ENCODE peak calls at places on chromosome 11, in ten cellular contexts. W is neural crest cell, Q is spleen, J is A549, C is fibroblast of mammary gland, Z is endothelial cell, H is WTC11, R is astrocyte of the spinal cord, L is GM12865, N is AG10803. B is an unnamed sample.
A peak's percentile ranks its signal among the peaks of the same experiment; 100 is the strongest.

GRCh38 chr11:77633856-77634425 is 3.7 kb downstream of the CLNS1A start:
- DNase-seq in W (no peak), Q (no peak), J (no peak), C (no peak), Z (no peak), H (no peak), R (no peak), L (no peak), N (peak; percentile 46), B (no peak)

GRCh38 chr11:33158596-33158995 is 2.7 kb downstream of the CSTF3 start:
- DNase-seq in W (no peak), Q (no peak), J (no peak), C (no peak), Z (no peak), H (no peak), R (no peak), L (no peak), N (no peak), B (no peak)

GRCh38 chr11:108788565-108789199 is 123.8 kb downstream of the DDX10 start:
- DNase-seq in W (no peak), Q (no peak), J (peak; percentile 31), C (peak; percentile 63), Z (peak; percentile 11), H (peak; percentile 24), R (peak; percentile 50), L (peak; percentile 38), N (peak; percentile 53), B (no peak)

GRCh38 chr11:6022954-6023353 is 7.6 kb downstream of the OR56A1 start:
- DNase-seq in W (no peak), Q (no peak), J (peak; percentile 57), C (peak; percentile 50), Z (peak; percentile 36), H (no peak), R (peak; percentile 19), L (peak; percentile 49), N (peak; percentile 50), B (no peak)

GRCh38 chr11:60165946-60166345 is 16.9 kb downstream of the MS4A6A start:
- DNase-seq in W (no peak), Q (no peak), J (no peak), C (no peak), Z (no peak), H (no peak), R (no peak), L (no peak), N (no peak), B (no peak)

GRCh38 chr11:390175-390574 is 3.8 kb upstream of the PKP3 start:
- DNase-seq in W (no peak), Q (no peak), J (no peak), C (no peak), Z (no peak), H (peak; percentile 80), R (no peak), L (no peak), N (no peak), B (no peak)

GRCh38 chr11:69996451-69996850 is 81.7 kb upstream of the ANO1 start:
- DNase-seq in W (no peak), Q (no peak), J (no peak), C (no peak), Z (no peak), H (no peak), R (no peak), L (no peak), N (no peak), B (no peak)

GRCh38 chr11:8354622-8355417 is 91.1 kb upstream of the LMO1 start:
- DNase-seq in W (no peak), Q (peak; percentile 76), J (peak; percentile 19), C (no peak), Z (no peak), H (no peak), R (no peak), L (peak; percentile 19), N (no peak), B (no peak)

GRCh38 chr11:6568191-6568918 is 35.1 kb downstream of the RRP8 start:
- DNase-seq in W (peak; percentile 1), Q (no peak), J (peak; percentile 24), C (peak; percentile 71), Z (no peak), H (peak; percentile 61), R (peak; percentile 73), L (no peak), N (peak; percentile 57), B (no peak)

GRCh38 chr11:99925968-99926367 is 761.1 kb upstream of the ARHGAP42 start:
- DNase-seq in W (no peak), Q (no peak), J (no peak), C (no peak), Z (no peak), H (no peak), R (no peak), L (no peak), N (no peak), B (no peak)

GRCh38 chr11:2885676-2886081 is at the start of gene CDKN1C:
- DNase-seq in W (peak; percentile 86), Q (peak; percentile 95), J (peak; percentile 71), C (peak; percentile 44), Z (peak; percentile 85), H (peak; percentile 83), R (peak; percentile 86), L (peak; percentile 76), N (peak; percentile 62), B (peak; percentile 79)

GRCh38 chr11:2884424-2884815 is 1.2 kb downstream of the CDKN1C start:
- DNase-seq in W (no peak), Q (peak; percentile 84), J (no peak), C (no peak), Z (peak; percentile 53), H (no peak), R (peak; percentile 29), L (no peak), N (peak; percentile 23), B (no peak)

GRCh38 chr11:2883717-2884423 is 1.7 kb downstream of the CDKN1C start:
- DNase-seq in W (no peak), Q (no peak), J (no peak), C (no peak), Z (peak; percentile 47), H (no peak), R (peak; percentile 23), L (no peak), N (no peak), B (no peak)

GRCh38 chr11:2886191-2886894 is 768 bp upstream of the CDKN1C start:
- DNase-seq in W (peak; percentile 63), Q (peak; percentile 91), J (no peak), C (peak; percentile 13), Z (peak; percentile 67), H (peak; percentile 62), R (peak; percentile 17), L (no peak), N (no peak), B (peak; percentile 13)

DNA sequence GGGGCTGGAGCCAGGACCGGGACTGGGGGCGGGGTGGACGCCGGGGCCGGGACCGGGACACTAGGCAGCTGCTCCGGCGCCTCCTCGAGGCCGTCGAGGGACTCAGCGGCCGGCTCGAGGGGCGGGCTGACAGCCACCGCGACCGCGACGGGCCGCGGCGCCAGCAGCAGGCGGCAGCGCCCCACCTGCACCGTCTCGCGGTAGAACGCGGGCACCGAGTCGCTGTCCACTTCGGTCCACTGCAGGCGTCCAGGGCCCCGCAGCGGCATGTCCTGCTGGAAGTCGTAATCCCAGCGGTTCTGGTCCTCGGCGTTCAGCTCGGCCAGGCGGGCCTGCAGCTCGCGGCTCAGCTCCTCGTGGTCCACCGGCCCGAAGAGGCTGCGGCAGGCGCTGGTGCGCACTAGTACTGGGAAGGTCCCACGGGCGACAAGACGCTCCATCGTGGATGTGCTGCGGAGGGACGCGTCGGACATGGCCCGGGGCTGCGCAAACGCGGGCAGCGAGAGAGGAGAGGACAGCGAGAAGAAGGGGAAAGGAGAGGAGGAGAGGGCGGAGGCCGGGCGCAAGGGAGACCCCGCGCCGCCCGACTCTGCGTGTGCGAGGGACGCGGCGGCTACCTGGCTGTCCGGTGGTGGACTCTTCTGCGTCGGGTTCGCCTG is 429 bp downstream of the CDKN1C start:
- DNase-seq in W (peak; percentile 44), Q (peak; percentile 91), J (peak; percentile 64), C (peak; percentile 16), Z (peak; percentile 69), H (peak; percentile 66), R (peak; percentile 42), L (no peak), N (peak; percentile 49), B (peak; percentile 14)
- TF ChIP-seq CTCF in W (peak; percentile 42), Q (peak; percentile 39), J (peak; percentile 28), C (no peak), Z (no peak), H (no peak), R (peak; percentile 32), L (peak; percentile 19), N (peak; percentile 17), B (peak; percentile 22)

DNA sequence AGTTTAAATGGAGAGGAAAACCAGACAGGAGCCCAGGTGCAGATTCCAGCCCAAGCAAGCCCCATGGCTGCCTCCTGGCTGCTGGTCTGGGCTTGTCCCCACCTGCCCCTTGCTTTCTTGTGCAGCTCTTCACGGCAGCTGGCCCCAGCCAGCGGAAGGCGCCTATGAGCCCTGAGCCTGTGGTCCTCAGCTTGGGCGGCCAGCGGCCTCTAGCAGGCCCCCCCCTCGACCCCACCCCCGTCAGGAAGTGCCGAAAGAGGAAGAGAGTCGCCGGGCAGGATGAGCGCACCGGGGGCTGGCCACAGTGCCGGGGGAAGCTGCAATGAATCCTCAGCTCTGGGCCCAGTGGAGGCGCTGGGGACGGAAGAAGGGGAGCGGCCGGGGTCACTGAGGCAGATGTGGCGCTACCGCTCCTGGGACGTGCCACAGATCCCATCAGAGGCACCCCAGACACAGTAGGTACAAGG is 2.1 kb upstream of the DGKZ start:
- DNase-seq in W (no peak), Q (peak; percentile 93), J (no peak), C (no peak), Z (peak; percentile 61), H (peak; percentile 55), R (no peak), L (peak; percentile 76), N (no peak), B (no peak)
- TF ChIP-seq CTCF in W (no peak), Q (no peak), J (no peak), C (no peak), Z (no peak), H (no peak), R (no peak), L (no peak), N (no peak), B (no peak)

DNA sequence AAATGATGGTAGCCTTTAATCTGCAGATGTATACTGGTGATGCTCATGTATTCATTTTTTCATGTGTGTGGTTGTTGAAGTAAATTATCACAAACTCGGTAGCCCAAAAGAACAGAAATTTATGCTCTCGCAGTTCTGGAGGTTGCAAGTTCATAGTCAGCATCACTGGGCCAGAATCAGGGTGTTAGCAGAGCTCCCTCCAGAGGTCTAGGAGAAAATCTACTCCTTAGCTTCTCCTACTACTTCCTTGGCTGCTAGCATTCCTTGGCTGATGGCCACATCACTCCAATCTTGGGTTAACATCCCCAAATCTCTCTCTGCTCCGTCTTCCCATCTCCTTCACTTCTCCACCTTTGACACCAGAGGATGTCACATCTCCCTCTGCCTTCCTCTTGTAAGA is 45.3 kb upstream of the GALNT18 start:
- DNase-seq in W (no peak), Q (no peak), J (peak; percentile 20), C (peak; percentile 38), Z (no peak), H (no peak), R (no peak), L (no peak), N (no peak), B (no peak)
- TF ChIP-seq CTCF in W (no peak), Q (no peak), J (no peak), C (peak; percentile 37), Z (no peak), H (no peak), R (no peak), L (no peak), N (peak; percentile 10), B (no peak)

DNA sequence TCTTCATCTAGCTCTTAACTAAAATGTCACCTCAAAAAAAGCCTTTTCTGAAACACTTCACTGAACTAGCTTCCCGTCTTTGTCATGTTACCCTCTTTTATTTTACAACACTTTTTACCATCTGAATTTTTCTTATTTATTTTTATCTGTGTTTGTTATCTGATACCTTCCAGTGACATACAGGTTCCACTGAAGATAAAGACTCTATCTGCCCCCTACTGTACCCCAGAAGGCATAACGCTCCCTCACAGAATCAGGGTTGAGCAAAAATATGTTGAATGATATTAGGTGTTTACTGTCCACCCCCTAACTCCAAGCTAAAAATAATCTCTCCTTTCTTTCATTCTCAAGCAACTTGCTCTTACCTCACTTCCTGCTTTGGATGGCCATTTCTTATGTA is 654.2 kb downstream of the NELL1 start:
- DNase-seq in W (no peak), Q (no peak), J (no peak), C (no peak), Z (no peak), H (no peak), R (no peak), L (no peak), N (no peak), B (no peak)
- TF ChIP-seq CTCF in W (peak; percentile 37), Q (no peak), J (no peak), C (no peak), Z (no peak), H (peak; percentile 41), R (no peak), L (no peak), N (no peak), B (no peak)